ENCODE peak calls at places on chromosomes 6 and 20, in four cellular contexts. One of them, this sample, is unnamed. For H3K4me1, the result is how much of the 10 kb centered on the place peaks cover.

GRCh38 chr6:41406821-41407787 is 71.7 kb downstream of the NCR2 start:
- DNase-seq in IMR-90: no peak
- DNase-seq in K562: no peak
- DNase-seq in GM12878: no peak
- DNase-seq in this sample: no peak

GRCh38 chr6:26739811-26740210 is 80.3 kb upstream of the ZNF322 start:
- DNase-seq in K562: peak
- DNase-seq in IMR-90: no peak
- DNase-seq in GM12878: no peak
- DNase-seq in this sample: no peak

GRCh38 chr6:53894086-53894485 is 99.3 kb downstream of the LRRC1 start:
- DNase-seq in IMR-90: peak
- DNase-seq in GM12878: no peak
- DNase-seq in K562: no peak
- DNase-seq in this sample: no peak

GRCh38 chr20:50144362-50144761 is 9.2 kb downstream of the PEDS1 start:
- DNase-seq in IMR-90: peak
- DNase-seq in K562: no peak
- DNase-seq in GM12878: no peak
- DNase-seq in this sample: peak

GRCh38 chr6:11043961-11044711 is at the start of gene ELOVL2:
- DNase-seq in K562: peak
- DNase-seq in IMR-90: peak
- DNase-seq in GM12878: no peak
- DNase-seq in this sample: peak

GRCh38 chr6:90202156-90202555 is 94.5 kb downstream of the BACH2 start:
- DNase-seq in GM12878: no peak
- DNase-seq in K562: no peak
- DNase-seq in IMR-90: no peak
- DNase-seq in this sample: no peak

GRCh38 chr6:75602164-75602896 is 650 bp downstream of the SENP6 start:
- DNase-seq in GM12878: no peak
- DNase-seq in K562: peak
- DNase-seq in IMR-90: peak
- DNase-seq in this sample: peak

GRCh38 chr20:58694241-58695083 is 1.9 kb downstream of the NPEPL1 start:
- DNase-seq in IMR-90: no peak
- DNase-seq in GM12878: no peak
- DNase-seq in K562: no peak
- DNase-seq in this sample: no peak

GRCh38 chr20:50611128-50611810 is 80.1 kb downstream of the RIPOR3 start:
- DNase-seq in GM12878: no peak
- DNase-seq in K562: no peak
- DNase-seq in IMR-90: peak
- DNase-seq in this sample: no peak

GRCh38 chr6:84282566-84282965 is 55.1 kb upstream of the CEP162 start:
- DNase-seq in K562: no peak
- DNase-seq in GM12878: no peak
- DNase-seq in IMR-90: peak
- DNase-seq in this sample: peak

GRCh38 chr6:141988954-141989705 is 143.6 kb upstream of the GJE1 start:
- DNase-seq in IMR-90: peak
- DNase-seq in K562: no peak
- DNase-seq in GM12878: no peak
- DNase-seq in this sample: peak

GRCh38 chr6:14126250-14126649 is 8.7 kb downstream of the CD83 start:
- DNase-seq in K562: no peak
- DNase-seq in GM12878: no peak
- DNase-seq in IMR-90: peak
- DNase-seq in this sample: no peak

GRCh38 chr20:22438926-22439325 is 145.4 kb downstream of the FOXA2 start:
- DNase-seq in IMR-90: no peak
- DNase-seq in K562: no peak
- DNase-seq in GM12878: no peak
- DNase-seq in this sample: no peak

GRCh38 chr20:54062812-54063280 is 7.5 kb downstream of the BCAS1 start:
- DNase-seq in K562: no peak
- DNase-seq in GM12878: peak
- DNase-seq in IMR-90: peak
- DNase-seq in this sample: peak

GRCh38 chr6:107064579-107065065 is 36.6 kb downstream of the MTRES1 start:
- DNase-seq in K562: no peak
- DNase-seq in GM12878: no peak
- DNase-seq in IMR-90: peak
- DNase-seq in this sample: peak

GRCh38 chr20:25035924-25036323 is 22.0 kb downstream of the ACSS1 start:
- DNase-seq in IMR-90: no peak
- DNase-seq in GM12878: no peak
- DNase-seq in K562: no peak
- DNase-seq in this sample: no peak

GRCh38 chr20:35368616-35369423 is 43.0 kb downstream of the UQCC1 start:
- DNase-seq in GM12878: no peak
- DNase-seq in K562: no peak
- DNase-seq in IMR-90: no peak
- DNase-seq in this sample: no peak

GRCh38 chr6:127824061-127824460 is 76.8 kb downstream of the THEMIS start:
- DNase-seq in K562: no peak
- DNase-seq in GM12878: no peak
- DNase-seq in IMR-90: peak
- DNase-seq in this sample: no peak

GRCh38 chr6:66897576-66897975 is 1190.5 kb upstream of the EYS start:
- DNase-seq in K562: no peak
- DNase-seq in IMR-90: peak
- DNase-seq in GM12878: no peak
- DNase-seq in this sample: no peak

GRCh38 chr6:38554700-38555413 is 84.9 kb downstream of the BTBD9 start:
- DNase-seq in GM12878: no peak
- DNase-seq in IMR-90: peak
- DNase-seq in K562: no peak
- DNase-seq in this sample: no peak

GRCh38 chr6:17536586-17536985 is 63.5 kb upstream of the FAM8A1 start:
- DNase-seq in GM12878: no peak
- DNase-seq in IMR-90: no peak
- DNase-seq in K562: no peak
- DNase-seq in this sample: no peak

GRCh38 chr20:34579936-34580587 is 21.5 kb downstream of the MAP1LC3A start:
- DNase-seq in K562: no peak
- DNase-seq in IMR-90: peak
- DNase-seq in GM12878: peak
- DNase-seq in this sample: no peak

GRCh38 chr20:50121858-50122271 is 8.9 kb upstream of the UBE2V1 start:
- DNase-seq in K562: peak
- DNase-seq in GM12878: no peak
- DNase-seq in IMR-90: peak
- DNase-seq in this sample: no peak

GRCh38 chr6:4564746-4565145 is 211.5 kb upstream of the CDYL start:
- DNase-seq in GM12878: no peak
- DNase-seq in K562: no peak
- DNase-seq in IMR-90: no peak
- DNase-seq in this sample: no peak

GRCh38 chr6:69801711-69802110 is 4.9 kb upstream of the LMBRD1 start:
- DNase-seq in K562: no peak
- DNase-seq in GM12878: no peak
- DNase-seq in IMR-90: no peak
- DNase-seq in this sample: no peak

GRCh38 chr6:32153252-32153834 is 598 bp upstream of the PPT2 start:
- DNase-seq in K562: peak
- DNase-seq in IMR-90: peak
- DNase-seq in GM12878: no peak
- DNase-seq in this sample: peak
- TF ChIP-seq CTCF in K562: peak
- TF ChIP-seq CTCF in IMR-90: peak
- TF ChIP-seq CTCF in GM12878: no peak
- TF ChIP-seq CTCF in this sample: no peak

GRCh38 chr6:126716012-126716411 is 376.1 kb downstream of the CENPW start:
- DNase-seq in GM12878: no peak
- DNase-seq in K562: no peak
- DNase-seq in IMR-90: peak
- DNase-seq in this sample: no peak

GRCh38 chr6:126721581-126722145 is 381.7 kb downstream of the CENPW start:
- DNase-seq in K562: no peak
- DNase-seq in IMR-90: peak
- DNase-seq in GM12878: no peak
- DNase-seq in this sample: peak

GRCh38 chr6:126720326-126720725 is 380.4 kb downstream of the CENPW start:
- DNase-seq in IMR-90: peak
- DNase-seq in GM12878: no peak
- DNase-seq in K562: no peak
- DNase-seq in this sample: no peak

GRCh38 chr6:126718600-126719327 is 378.8 kb downstream of the CENPW start:
- DNase-seq in IMR-90: no peak
- DNase-seq in K562: no peak
- DNase-seq in GM12878: peak
- DNase-seq in this sample: no peak

DNA sequence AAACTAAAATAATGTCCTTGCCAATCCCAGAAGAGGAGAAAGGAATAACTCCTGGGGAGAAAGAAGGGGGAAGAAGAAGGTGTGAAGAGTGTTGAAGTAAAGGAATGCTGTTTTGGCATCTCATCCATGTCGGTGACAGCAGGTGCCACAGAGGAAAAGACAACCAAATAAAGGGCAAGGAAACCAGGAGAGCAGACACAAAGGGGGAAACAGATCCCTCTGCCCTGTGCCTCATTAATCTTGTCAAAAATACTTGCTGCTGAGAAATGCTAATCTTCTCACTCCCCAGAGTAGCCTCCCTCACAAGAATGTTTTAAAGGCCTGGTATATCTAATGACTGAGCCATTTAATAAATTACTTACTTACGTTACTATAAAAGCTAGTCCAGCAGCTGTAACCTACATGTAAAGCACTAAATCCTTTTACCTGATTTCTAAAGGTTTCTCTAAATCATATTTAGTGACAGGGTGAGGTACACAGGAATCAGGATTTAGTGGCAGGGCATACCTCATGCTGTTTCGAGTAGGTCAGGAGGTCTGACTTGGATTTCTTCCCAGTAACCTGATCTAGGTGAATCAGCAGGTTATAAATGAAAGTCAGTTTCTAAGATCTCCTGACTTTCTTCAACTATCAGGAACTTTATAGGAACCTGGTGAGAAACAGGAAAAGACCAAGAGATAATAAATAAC is 377.1 kb downstream of the CENPW start:
- DNase-seq in IMR-90: peak
- DNase-seq in K562: no peak
- DNase-seq in GM12878: no peak
- DNase-seq in this sample: no peak
- H3K4me1 ChIP-seq in IMR-90: under half
- H3K4me1 ChIP-seq in K562: under half
- H3K4me1 ChIP-seq in GM12878: under half
- H3K4me1 ChIP-seq in this sample: under half

GRCh38 chr20:63574156-63574828 is at the start of gene HELZ2:
- DNase-seq in GM12878: no peak
- DNase-seq in K562: peak
- DNase-seq in IMR-90: peak
- DNase-seq in this sample: peak
- TF ChIP-seq FOS in GM12878: no peak
- TF ChIP-seq FOS in K562: no peak
- TF ChIP-seq FOS in IMR-90: no peak
- TF ChIP-seq FOS in this sample: no peak

DNA sequence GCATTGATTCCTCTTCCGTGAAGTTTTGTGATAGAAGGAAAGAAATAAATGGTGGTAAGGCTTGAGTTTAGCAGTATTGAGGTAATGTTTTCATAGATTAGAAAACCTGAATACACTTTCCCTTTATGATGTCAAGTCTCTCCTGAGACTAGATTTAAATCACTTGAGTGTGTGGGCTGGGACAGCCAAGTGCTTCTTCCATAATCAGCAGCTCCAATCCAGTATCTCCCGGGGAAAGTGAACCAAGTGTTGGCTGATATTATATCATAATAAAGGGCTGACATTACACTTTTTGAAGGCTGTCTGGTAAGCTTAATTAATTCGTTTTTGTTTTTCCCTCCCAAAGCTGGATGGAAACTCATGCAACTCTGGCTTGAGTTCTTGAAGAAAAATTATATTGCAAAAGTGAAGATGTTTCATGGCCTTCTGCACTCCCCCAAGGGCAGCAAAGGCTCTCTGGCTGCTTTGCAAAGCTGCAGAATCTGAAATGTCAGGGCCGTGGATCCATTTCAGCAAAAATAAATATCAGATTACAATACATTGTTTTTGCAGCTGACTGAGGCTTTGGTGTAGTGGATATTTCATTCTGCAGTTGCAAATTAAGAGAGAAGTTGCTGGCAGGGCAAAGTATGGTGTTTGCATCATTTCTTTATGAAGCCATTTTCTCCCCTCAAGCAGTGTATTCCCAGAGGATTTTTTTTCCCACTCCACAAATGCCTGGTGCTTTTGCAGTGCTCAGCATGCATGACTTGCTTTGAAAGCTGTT is 101.2 kb downstream of the MKKS start:
- DNase-seq in GM12878: no peak
- DNase-seq in IMR-90: peak
- DNase-seq in K562: no peak
- DNase-seq in this sample: no peak
- TF ChIP-seq CTCF in GM12878: no peak
- TF ChIP-seq CTCF in IMR-90: no peak
- TF ChIP-seq CTCF in K562: no peak
- TF ChIP-seq CTCF in this sample: no peak

GRCh38 chr6:35731736-35732532 is 4.9 kb upstream of the ARMC12 start:
- DNase-seq in IMR-90: peak
- DNase-seq in K562: peak
- DNase-seq in GM12878: peak
- DNase-seq in this sample: peak

GRCh38 chr6:35729349-35729678 is 7.5 kb upstream of the ARMC12 start:
- DNase-seq in GM12878: no peak
- DNase-seq in IMR-90: no peak
- DNase-seq in K562: no peak
- DNase-seq in this sample: no peak

GRCh38 chr6:35731414-35731735 is 5.5 kb upstream of the ARMC12 start:
- DNase-seq in IMR-90: peak
- DNase-seq in K562: peak
- DNase-seq in GM12878: peak
- DNase-seq in this sample: peak

GRCh38 chr6:35729722-35730121 is 7.1 kb upstream of the ARMC12 start:
- DNase-seq in K562: no peak
- DNase-seq in IMR-90: no peak
- DNase-seq in GM12878: no peak
- DNase-seq in this sample: no peak

GRCh38 chr6:35730745-35731413 is 6.0 kb upstream of the ARMC12 start:
- DNase-seq in K562: no peak
- DNase-seq in GM12878: no peak
- DNase-seq in IMR-90: no peak
- DNase-seq in this sample: no peak
- H3K4me1 ChIP-seq in K562: half or more
- H3K4me1 ChIP-seq in GM12878: half or more
- H3K4me1 ChIP-seq in IMR-90: under half
- H3K4me1 ChIP-seq in this sample: under half